ENCODE peak calls at places on chromosomes 3 and 15, in ten cellular contexts. One of them, this sample, is unnamed. For H3K9me3 and H3K36me3, the result is how much of the 10 kb centered on the place peaks cover.

GRCh38 chr3:187011915-187012314 is 81.6 kb downstream of the ST6GAL1 start:
- DNase-seq in MM.1S: peak
- DNase-seq in PC-3: no peak
- DNase-seq in spleen: no peak
- DNase-seq in SK-N-SH: no peak
- DNase-seq in mucosa of descending colon: no peak
- DNase-seq in K562: no peak
- DNase-seq in H1: no peak
- DNase-seq in tibial artery: no peak
- DNase-seq in mammary epithelial cell: no peak
- DNase-seq in this sample: no peak

GRCh38 chr3:170044280-170044679 is 6.5 kb downstream of the GPR160 start:
- DNase-seq in H1: no peak
- DNase-seq in SK-N-SH: no peak
- DNase-seq in tibial artery: no peak
- DNase-seq in K562: no peak
- DNase-seq in mucosa of descending colon: no peak
- DNase-seq in MM.1S: no peak
- DNase-seq in spleen: no peak
- DNase-seq in mammary epithelial cell: no peak
- DNase-seq in PC-3: no peak
- DNase-seq in this sample: no peak

GRCh38 chr15:70379938-70380337 is 282.2 kb upstream of the TLE3 start:
- DNase-seq in H1: no peak
- DNase-seq in K562: no peak
- DNase-seq in MM.1S: no peak
- DNase-seq in mammary epithelial cell: no peak
- DNase-seq in spleen: no peak
- DNase-seq in mucosa of descending colon: no peak
- DNase-seq in PC-3: no peak
- DNase-seq in tibial artery: no peak
- DNase-seq in SK-N-SH: no peak
- DNase-seq in this sample: no peak

GRCh38 chr3:191066669-191067068 is 132.4 kb upstream of the OSTN start:
- DNase-seq in MM.1S: no peak
- DNase-seq in SK-N-SH: no peak
- DNase-seq in H1: no peak
- DNase-seq in mucosa of descending colon: no peak
- DNase-seq in PC-3: peak
- DNase-seq in tibial artery: no peak
- DNase-seq in K562: no peak
- DNase-seq in mammary epithelial cell: peak
- DNase-seq in spleen: no peak
- DNase-seq in this sample: no peak

GRCh38 chr15:59691194-59691805 is 2.2 kb upstream of the BNIP2 start:
- DNase-seq in MM.1S: peak
- DNase-seq in spleen: no peak
- DNase-seq in K562: no peak
- DNase-seq in tibial artery: peak
- DNase-seq in H1: no peak
- DNase-seq in SK-N-SH: peak
- DNase-seq in mammary epithelial cell: peak
- DNase-seq in mucosa of descending colon: peak
- DNase-seq in PC-3: peak
- DNase-seq in this sample: no peak

GRCh38 chr15:101198031-101198430 is 53.8 kb downstream of the CHSY1 start:
- DNase-seq in mammary epithelial cell: no peak
- DNase-seq in tibial artery: no peak
- DNase-seq in mucosa of descending colon: no peak
- DNase-seq in spleen: no peak
- DNase-seq in SK-N-SH: no peak
- DNase-seq in PC-3: no peak
- DNase-seq in K562: no peak
- DNase-seq in MM.1S: no peak
- DNase-seq in H1: no peak
- DNase-seq in this sample: no peak

GRCh38 chr3:48433472-48434118 is 3.7 kb upstream of the PLXNB1 start:
- DNase-seq in MM.1S: no peak
- DNase-seq in mucosa of descending colon: peak
- DNase-seq in H1: no peak
- DNase-seq in spleen: peak
- DNase-seq in mammary epithelial cell: peak
- DNase-seq in PC-3: peak
- DNase-seq in K562: no peak
- DNase-seq in SK-N-SH: no peak
- DNase-seq in tibial artery: peak
- DNase-seq in this sample: no peak

GRCh38 chr15:85582076-85582718 is 201.8 kb downstream of the AKAP13 start:
- DNase-seq in tibial artery: peak
- DNase-seq in H1: no peak
- DNase-seq in SK-N-SH: no peak
- DNase-seq in K562: no peak
- DNase-seq in PC-3: no peak
- DNase-seq in spleen: no peak
- DNase-seq in MM.1S: no peak
- DNase-seq in mammary epithelial cell: no peak
- DNase-seq in mucosa of descending colon: peak
- DNase-seq in this sample: no peak

GRCh38 chr3:106963446-106963845 is 413.8 kb upstream of the CCDC54 start:
- DNase-seq in mammary epithelial cell: no peak
- DNase-seq in SK-N-SH: no peak
- DNase-seq in tibial artery: no peak
- DNase-seq in H1: no peak
- DNase-seq in PC-3: peak
- DNase-seq in mucosa of descending colon: no peak
- DNase-seq in spleen: no peak
- DNase-seq in K562: no peak
- DNase-seq in MM.1S: no peak
- DNase-seq in this sample: no peak

GRCh38 chr3:168581718-168582332 is 486.1 kb upstream of the GOLIM4 start:
- DNase-seq in K562: no peak
- DNase-seq in mammary epithelial cell: no peak
- DNase-seq in SK-N-SH: no peak
- DNase-seq in PC-3: no peak
- DNase-seq in MM.1S: no peak
- DNase-seq in tibial artery: no peak
- DNase-seq in H1: no peak
- DNase-seq in spleen: no peak
- DNase-seq in mucosa of descending colon: no peak
- DNase-seq in this sample: no peak

GRCh38 chr15:25182098-25182478 is 227.3 kb downstream of the SNRPN start:
- DNase-seq in mammary epithelial cell: no peak
- DNase-seq in MM.1S: no peak
- DNase-seq in H1: no peak
- DNase-seq in tibial artery: peak
- DNase-seq in K562: no peak
- DNase-seq in PC-3: no peak
- DNase-seq in spleen: peak
- DNase-seq in mucosa of descending colon: no peak
- DNase-seq in SK-N-SH: no peak
- DNase-seq in this sample: peak

GRCh38 chr15:25179673-25180511 is 225.1 kb downstream of the SNRPN start:
- DNase-seq in MM.1S: no peak
- DNase-seq in SK-N-SH: no peak
- DNase-seq in K562: no peak
- DNase-seq in mammary epithelial cell: no peak
- DNase-seq in tibial artery: peak
- DNase-seq in spleen: peak
- DNase-seq in mucosa of descending colon: no peak
- DNase-seq in H1: no peak
- DNase-seq in PC-3: no peak
- DNase-seq in this sample: peak

GRCh38 chr15:25181290-25182097 is 226.7 kb downstream of the SNRPN start:
- DNase-seq in K562: no peak
- DNase-seq in spleen: peak
- DNase-seq in SK-N-SH: no peak
- DNase-seq in H1: no peak
- DNase-seq in mammary epithelial cell: no peak
- DNase-seq in PC-3: no peak
- DNase-seq in tibial artery: peak
- DNase-seq in mucosa of descending colon: no peak
- DNase-seq in MM.1S: no peak
- DNase-seq in this sample: peak

GRCh38 chr15:25178835-25179672 is 224.3 kb downstream of the SNRPN start:
- DNase-seq in mucosa of descending colon: no peak
- DNase-seq in H1: no peak
- DNase-seq in spleen: peak
- DNase-seq in PC-3: no peak
- DNase-seq in K562: no peak
- DNase-seq in mammary epithelial cell: no peak
- DNase-seq in SK-N-SH: no peak
- DNase-seq in MM.1S: no peak
- DNase-seq in tibial artery: peak
- DNase-seq in this sample: peak

GRCh38 chr15:25180606-25181289 is 226.0 kb downstream of the SNRPN start:
- DNase-seq in mammary epithelial cell: no peak
- DNase-seq in tibial artery: peak
- DNase-seq in spleen: peak
- DNase-seq in PC-3: no peak
- DNase-seq in SK-N-SH: no peak
- DNase-seq in MM.1S: no peak
- DNase-seq in K562: no peak
- DNase-seq in H1: no peak
- DNase-seq in mucosa of descending colon: no peak
- DNase-seq in this sample: peak
- H3K9me3 ChIP-seq in mammary epithelial cell: under half
- H3K9me3 ChIP-seq in tibial artery: half or more
- H3K9me3 ChIP-seq in spleen: half or more
- H3K9me3 ChIP-seq in PC-3: under half
- H3K9me3 ChIP-seq in SK-N-SH: under half
- H3K9me3 ChIP-seq in MM.1S: under half
- H3K9me3 ChIP-seq in K562: under half
- H3K9me3 ChIP-seq in H1: half or more
- H3K9me3 ChIP-seq in mucosa of descending colon: half or more
- H3K9me3 ChIP-seq in this sample: under half

DNA sequence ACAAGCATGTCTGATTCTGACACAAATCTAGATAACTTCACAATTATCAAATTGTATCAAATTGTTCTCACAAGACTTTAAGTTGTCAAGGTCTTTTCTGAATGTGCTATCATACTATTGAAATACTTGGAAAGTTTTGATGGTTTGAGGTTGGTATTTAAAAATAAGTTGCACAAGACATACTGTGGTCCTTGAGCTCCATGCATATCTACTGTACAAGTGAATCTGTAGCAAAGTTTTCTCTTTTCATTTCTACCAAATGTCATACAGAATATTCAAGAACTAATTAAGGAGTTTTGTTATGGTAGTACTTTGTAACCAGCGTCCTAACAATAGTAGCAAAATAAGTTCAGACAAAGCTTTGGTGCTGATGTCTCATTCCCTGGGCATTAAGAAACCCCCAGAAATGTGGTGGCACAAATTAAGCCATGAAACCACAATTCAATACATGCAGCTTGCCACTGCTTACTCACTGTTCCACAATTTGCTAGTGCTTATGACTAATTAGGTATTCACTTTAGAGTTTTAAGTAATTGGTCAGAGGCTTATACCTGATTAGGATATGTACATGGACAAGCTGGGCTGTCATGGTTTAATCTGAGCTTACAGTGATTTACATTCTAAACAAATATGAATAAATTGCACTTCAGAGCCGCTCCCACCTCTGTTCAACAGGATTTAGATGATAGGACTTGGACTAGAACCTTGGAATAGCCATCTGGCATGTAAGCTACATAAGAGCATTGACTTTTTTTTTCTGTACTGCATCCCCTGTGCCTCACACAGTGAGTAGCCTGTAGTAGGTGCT is 8.8 kb downstream of the TBC1D23 start:
- DNase-seq in SK-N-SH: no peak
- DNase-seq in PC-3: peak
- DNase-seq in MM.1S: no peak
- DNase-seq in mucosa of descending colon: no peak
- DNase-seq in H1: no peak
- DNase-seq in mammary epithelial cell: peak
- DNase-seq in K562: no peak
- DNase-seq in spleen: no peak
- DNase-seq in tibial artery: no peak
- DNase-seq in this sample: no peak
- TF ChIP-seq CTCF in SK-N-SH: no peak
- TF ChIP-seq CTCF in PC-3: no peak
- TF ChIP-seq CTCF in MM.1S: no peak
- TF ChIP-seq CTCF in mucosa of descending colon: no peak
- TF ChIP-seq CTCF in H1: no peak
- TF ChIP-seq CTCF in mammary epithelial cell: no peak
- TF ChIP-seq CTCF in K562: no peak
- TF ChIP-seq CTCF in spleen: no peak
- TF ChIP-seq CTCF in tibial artery: no peak
- TF ChIP-seq CTCF in this sample: no peak

GRCh38 chr3:162489853-162490252 is 993.2 kb downstream of the OTOL1 start:
- DNase-seq in SK-N-SH: no peak
- DNase-seq in K562: no peak
- DNase-seq in tibial artery: no peak
- DNase-seq in PC-3: peak
- DNase-seq in spleen: no peak
- DNase-seq in mammary epithelial cell: peak
- DNase-seq in mucosa of descending colon: no peak
- DNase-seq in H1: no peak
- DNase-seq in MM.1S: no peak
- DNase-seq in this sample: no peak
- H3K36me3 ChIP-seq in SK-N-SH: under half
- H3K36me3 ChIP-seq in K562: under half
- H3K36me3 ChIP-seq in tibial artery: under half
- H3K36me3 ChIP-seq in PC-3: under half
- H3K36me3 ChIP-seq in spleen: under half
- H3K36me3 ChIP-seq in mammary epithelial cell: under half
- H3K36me3 ChIP-seq in mucosa of descending colon: under half
- H3K36me3 ChIP-seq in H1: under half
- H3K36me3 ChIP-seq in MM.1S: under half
- H3K36me3 ChIP-seq in this sample: under half

DNA sequence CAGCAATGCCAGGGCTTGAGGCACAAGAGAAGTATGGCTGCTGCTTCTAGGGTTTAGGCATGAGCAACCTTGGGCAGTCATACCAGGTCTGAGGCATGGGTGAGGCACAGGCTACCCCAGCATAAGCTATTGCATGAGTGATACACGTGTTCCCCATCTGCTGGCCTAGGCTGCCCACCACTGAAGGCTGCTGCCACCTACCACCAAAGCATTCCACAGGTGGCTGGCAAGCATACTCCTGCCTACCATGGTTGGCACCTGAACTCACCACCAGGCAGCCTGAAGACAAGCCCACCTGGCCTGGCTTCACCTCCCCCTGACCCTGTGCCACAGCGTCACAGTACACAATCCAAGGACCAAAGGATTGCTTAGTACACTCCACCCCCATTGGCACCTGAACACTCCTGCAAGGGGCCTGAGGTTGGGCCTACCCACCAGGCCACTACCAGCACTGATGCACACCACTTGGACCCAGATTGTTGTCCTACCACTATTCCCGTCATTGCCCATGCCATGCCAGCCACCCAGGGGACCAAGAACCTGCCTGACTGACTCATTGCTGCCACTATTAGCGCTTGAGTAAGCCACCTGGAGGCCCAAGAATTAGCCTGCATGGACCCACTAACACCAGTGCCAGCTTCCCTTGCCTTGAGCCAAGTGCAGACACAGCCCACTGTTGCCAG is 115.7 kb downstream of the STT3B start:
- DNase-seq in MM.1S: no peak
- DNase-seq in SK-N-SH: no peak
- DNase-seq in K562: no peak
- DNase-seq in PC-3: no peak
- DNase-seq in mucosa of descending colon: no peak
- DNase-seq in tibial artery: no peak
- DNase-seq in mammary epithelial cell: no peak
- DNase-seq in spleen: no peak
- DNase-seq in H1: no peak
- DNase-seq in this sample: no peak
- H3K9me3 ChIP-seq in MM.1S: under half
- H3K9me3 ChIP-seq in SK-N-SH: under half
- H3K9me3 ChIP-seq in K562: under half
- H3K9me3 ChIP-seq in PC-3: under half
- H3K9me3 ChIP-seq in mucosa of descending colon: half or more
- H3K9me3 ChIP-seq in tibial artery: under half
- H3K9me3 ChIP-seq in mammary epithelial cell: under half
- H3K9me3 ChIP-seq in spleen: half or more
- H3K9me3 ChIP-seq in H1: under half
- H3K9me3 ChIP-seq in this sample: under half

This sample was measured in lower lobe of right lung.